ENCODE peak calls at places on chromosomes 3 and 15, in eight cellular contexts. One of them, this sample, is unnamed.

GRCh38 chr15:31537770-31538592 is 211.3 kb downstream of the KLF13 start:
- DNase-seq in iris pigment epithelial cell: no peak
- DNase-seq in GM13976: no peak
- DNase-seq in activated effector memory CD4-positive, alpha-beta T cell treated with anti-CD3 and anti-CD28 coated beads, Interleukin-2, amount 50 U/mL, for 16 hours: no peak
- DNase-seq in memory B cell: no peak
- DNase-seq in stimulated activated CD4-positive, alpha-beta T cell treated with anti-CD3 and anti-CD28 coated beads, Interleukin-12 subunit alpha, Interleukin-12 subunit beta, amount 100 ng/mL, for 48 hours: no peak
- DNase-seq in GDM1: no peak
- DNase-seq in activated gamma-delta T cell: no peak
- DNase-seq in this sample: no peak

GRCh38 chr15:82315519-82316246 is 33.6 kb downstream of the GOLGA6L10 start:
- DNase-seq in iris pigment epithelial cell: no peak
- DNase-seq in GM13976: no peak
- DNase-seq in activated effector memory CD4-positive, alpha-beta T cell treated with anti-CD3 and anti-CD28 coated beads, Interleukin-2, amount 50 U/mL, for 16 hours: peak; percentile 45
- DNase-seq in memory B cell: no peak
- DNase-seq in stimulated activated CD4-positive, alpha-beta T cell treated with anti-CD3 and anti-CD28 coated beads, Interleukin-12 subunit alpha, Interleukin-12 subunit beta, amount 100 ng/mL, for 48 hours: no peak
- DNase-seq in GDM1: no peak
- DNase-seq in activated gamma-delta T cell: no peak
- DNase-seq in this sample: no peak

GRCh38 chr15:72472907-72473669 is 1.0 kb upstream of the ARIH1 start:
- DNase-seq in iris pigment epithelial cell: peak; percentile 41
- DNase-seq in GM13976: no peak
- DNase-seq in activated effector memory CD4-positive, alpha-beta T cell treated with anti-CD3 and anti-CD28 coated beads, Interleukin-2, amount 50 U/mL, for 16 hours: no peak
- DNase-seq in memory B cell: no peak
- DNase-seq in stimulated activated CD4-positive, alpha-beta T cell treated with anti-CD3 and anti-CD28 coated beads, Interleukin-12 subunit alpha, Interleukin-12 subunit beta, amount 100 ng/mL, for 48 hours: no peak
- DNase-seq in GDM1: no peak
- DNase-seq in activated gamma-delta T cell: no peak
- DNase-seq in this sample: no peak

GRCh38 chr3:126358038-126358815 is 1.0 kb upstream of the KLF15 start:
- DNase-seq in iris pigment epithelial cell: no peak
- DNase-seq in GM13976: no peak
- DNase-seq in activated effector memory CD4-positive, alpha-beta T cell treated with anti-CD3 and anti-CD28 coated beads, Interleukin-2, amount 50 U/mL, for 16 hours: no peak
- DNase-seq in memory B cell: no peak
- DNase-seq in stimulated activated CD4-positive, alpha-beta T cell treated with anti-CD3 and anti-CD28 coated beads, Interleukin-12 subunit alpha, Interleukin-12 subunit beta, amount 100 ng/mL, for 48 hours: no peak
- DNase-seq in GDM1: no peak
- DNase-seq in activated gamma-delta T cell: no peak
- DNase-seq in this sample: peak; percentile 75

GRCh38 chr3:16908878-16909277 is 24.1 kb downstream of the PLCL2 start:
- DNase-seq in iris pigment epithelial cell: no peak
- DNase-seq in GM13976: no peak
- DNase-seq in activated effector memory CD4-positive, alpha-beta T cell treated with anti-CD3 and anti-CD28 coated beads, Interleukin-2, amount 50 U/mL, for 16 hours: no peak
- DNase-seq in memory B cell: no peak
- DNase-seq in stimulated activated CD4-positive, alpha-beta T cell treated with anti-CD3 and anti-CD28 coated beads, Interleukin-12 subunit alpha, Interleukin-12 subunit beta, amount 100 ng/mL, for 48 hours: no peak
- DNase-seq in GDM1: no peak
- DNase-seq in activated gamma-delta T cell: no peak
- DNase-seq in this sample: no peak

GRCh38 chr3:158748237-158748828 is 16.1 kb upstream of the RARRES1 start:
- DNase-seq in iris pigment epithelial cell: peak; percentile 57
- DNase-seq in GM13976: no peak
- DNase-seq in activated effector memory CD4-positive, alpha-beta T cell treated with anti-CD3 and anti-CD28 coated beads, Interleukin-2, amount 50 U/mL, for 16 hours: no peak
- DNase-seq in memory B cell: no peak
- DNase-seq in stimulated activated CD4-positive, alpha-beta T cell treated with anti-CD3 and anti-CD28 coated beads, Interleukin-12 subunit alpha, Interleukin-12 subunit beta, amount 100 ng/mL, for 48 hours: no peak
- DNase-seq in GDM1: peak; percentile 33
- DNase-seq in activated gamma-delta T cell: no peak
- DNase-seq in this sample: no peak

GRCh38 chr3:120561251-120562045 is 34.7 kb upstream of the NDUFB4 start:
- DNase-seq in iris pigment epithelial cell: peak; percentile 73
- DNase-seq in GM13976: peak; percentile 58
- DNase-seq in activated effector memory CD4-positive, alpha-beta T cell treated with anti-CD3 and anti-CD28 coated beads, Interleukin-2, amount 50 U/mL, for 16 hours: peak; percentile 86
- DNase-seq in memory B cell: peak; percentile 69
- DNase-seq in stimulated activated CD4-positive, alpha-beta T cell treated with anti-CD3 and anti-CD28 coated beads, Interleukin-12 subunit alpha, Interleukin-12 subunit beta, amount 100 ng/mL, for 48 hours: peak; percentile 50
- DNase-seq in GDM1: peak; percentile 35
- DNase-seq in activated gamma-delta T cell: no peak
- DNase-seq in this sample: peak; percentile 39

GRCh38 chr3:76724706-76725105 is 315.2 kb upstream of the ROBO2 start:
- DNase-seq in iris pigment epithelial cell: no peak
- DNase-seq in GM13976: no peak
- DNase-seq in activated effector memory CD4-positive, alpha-beta T cell treated with anti-CD3 and anti-CD28 coated beads, Interleukin-2, amount 50 U/mL, for 16 hours: no peak
- DNase-seq in memory B cell: no peak
- DNase-seq in stimulated activated CD4-positive, alpha-beta T cell treated with anti-CD3 and anti-CD28 coated beads, Interleukin-12 subunit alpha, Interleukin-12 subunit beta, amount 100 ng/mL, for 48 hours: no peak
- DNase-seq in GDM1: no peak
- DNase-seq in activated gamma-delta T cell: no peak
- DNase-seq in this sample: no peak

GRCh38 chr3:178318957-178319528 is 217.2 kb upstream of the KCNMB2 start:
- DNase-seq in iris pigment epithelial cell: peak; percentile 42
- DNase-seq in GM13976: no peak
- DNase-seq in activated effector memory CD4-positive, alpha-beta T cell treated with anti-CD3 and anti-CD28 coated beads, Interleukin-2, amount 50 U/mL, for 16 hours: no peak
- DNase-seq in memory B cell: no peak
- DNase-seq in stimulated activated CD4-positive, alpha-beta T cell treated with anti-CD3 and anti-CD28 coated beads, Interleukin-12 subunit alpha, Interleukin-12 subunit beta, amount 100 ng/mL, for 48 hours: no peak
- DNase-seq in GDM1: no peak
- DNase-seq in activated gamma-delta T cell: no peak
- DNase-seq in this sample: no peak

GRCh38 chr3:168096210-168096795 is 579 bp upstream of the GOLIM4 start:
- DNase-seq in iris pigment epithelial cell: peak; percentile 95
- DNase-seq in GM13976: peak; percentile 47
- DNase-seq in activated effector memory CD4-positive, alpha-beta T cell treated with anti-CD3 and anti-CD28 coated beads, Interleukin-2, amount 50 U/mL, for 16 hours: no peak
- DNase-seq in memory B cell: no peak
- DNase-seq in stimulated activated CD4-positive, alpha-beta T cell treated with anti-CD3 and anti-CD28 coated beads, Interleukin-12 subunit alpha, Interleukin-12 subunit beta, amount 100 ng/mL, for 48 hours: peak; percentile 3
- DNase-seq in GDM1: peak; percentile 87
- DNase-seq in activated gamma-delta T cell: no peak
- DNase-seq in this sample: peak; percentile 91

GRCh38 chr3:66489577-66489976 is 11.2 kb downstream of the LRIG1 start:
- DNase-seq in iris pigment epithelial cell: no peak
- DNase-seq in GM13976: no peak
- DNase-seq in activated effector memory CD4-positive, alpha-beta T cell treated with anti-CD3 and anti-CD28 coated beads, Interleukin-2, amount 50 U/mL, for 16 hours: no peak
- DNase-seq in memory B cell: no peak
- DNase-seq in stimulated activated CD4-positive, alpha-beta T cell treated with anti-CD3 and anti-CD28 coated beads, Interleukin-12 subunit alpha, Interleukin-12 subunit beta, amount 100 ng/mL, for 48 hours: no peak
- DNase-seq in GDM1: no peak
- DNase-seq in activated gamma-delta T cell: no peak
- DNase-seq in this sample: no peak

GRCh38 chr15:65337436-65338070 is 33.1 kb downstream of the RNU5B-1 start:
- DNase-seq in iris pigment epithelial cell: no peak
- DNase-seq in GM13976: no peak
- DNase-seq in activated effector memory CD4-positive, alpha-beta T cell treated with anti-CD3 and anti-CD28 coated beads, Interleukin-2, amount 50 U/mL, for 16 hours: no peak
- DNase-seq in memory B cell: no peak
- DNase-seq in stimulated activated CD4-positive, alpha-beta T cell treated with anti-CD3 and anti-CD28 coated beads, Interleukin-12 subunit alpha, Interleukin-12 subunit beta, amount 100 ng/mL, for 48 hours: no peak
- DNase-seq in GDM1: no peak
- DNase-seq in activated gamma-delta T cell: no peak
- DNase-seq in this sample: peak; percentile 85

GRCh38 chr3:124513610-124513997 is 216.6 kb upstream of the UMPS start:
- DNase-seq in iris pigment epithelial cell: no peak
- DNase-seq in GM13976: no peak
- DNase-seq in activated effector memory CD4-positive, alpha-beta T cell treated with anti-CD3 and anti-CD28 coated beads, Interleukin-2, amount 50 U/mL, for 16 hours: no peak
- DNase-seq in memory B cell: no peak
- DNase-seq in stimulated activated CD4-positive, alpha-beta T cell treated with anti-CD3 and anti-CD28 coated beads, Interleukin-12 subunit alpha, Interleukin-12 subunit beta, amount 100 ng/mL, for 48 hours: no peak
- DNase-seq in GDM1: no peak
- DNase-seq in activated gamma-delta T cell: no peak
- DNase-seq in this sample: no peak

GRCh38 chr15:43270676-43271306 is 4.1 kb upstream of the TGM5 start:
- DNase-seq in iris pigment epithelial cell: no peak
- DNase-seq in GM13976: no peak
- DNase-seq in activated effector memory CD4-positive, alpha-beta T cell treated with anti-CD3 and anti-CD28 coated beads, Interleukin-2, amount 50 U/mL, for 16 hours: no peak
- DNase-seq in memory B cell: peak; percentile 48
- DNase-seq in stimulated activated CD4-positive, alpha-beta T cell treated with anti-CD3 and anti-CD28 coated beads, Interleukin-12 subunit alpha, Interleukin-12 subunit beta, amount 100 ng/mL, for 48 hours: no peak
- DNase-seq in GDM1: peak; percentile 87
- DNase-seq in activated gamma-delta T cell: no peak
- DNase-seq in this sample: no peak

GRCh38 chr15:80436511-80437307 is 32.5 kb downstream of the ARNT2 start:
- DNase-seq in iris pigment epithelial cell: peak; percentile 54
- DNase-seq in GM13976: no peak
- DNase-seq in activated effector memory CD4-positive, alpha-beta T cell treated with anti-CD3 and anti-CD28 coated beads, Interleukin-2, amount 50 U/mL, for 16 hours: no peak
- DNase-seq in memory B cell: no peak
- DNase-seq in stimulated activated CD4-positive, alpha-beta T cell treated with anti-CD3 and anti-CD28 coated beads, Interleukin-12 subunit alpha, Interleukin-12 subunit beta, amount 100 ng/mL, for 48 hours: no peak
- DNase-seq in GDM1: no peak
- DNase-seq in activated gamma-delta T cell: no peak
- DNase-seq in this sample: peak; percentile 49

GRCh38 chr3:118480101-118480860 is 554.4 kb downstream of the IGSF11 start:
- DNase-seq in iris pigment epithelial cell: no peak
- DNase-seq in GM13976: no peak
- DNase-seq in activated effector memory CD4-positive, alpha-beta T cell treated with anti-CD3 and anti-CD28 coated beads, Interleukin-2, amount 50 U/mL, for 16 hours: no peak
- DNase-seq in memory B cell: no peak
- DNase-seq in stimulated activated CD4-positive, alpha-beta T cell treated with anti-CD3 and anti-CD28 coated beads, Interleukin-12 subunit alpha, Interleukin-12 subunit beta, amount 100 ng/mL, for 48 hours: no peak
- DNase-seq in GDM1: no peak
- DNase-seq in activated gamma-delta T cell: no peak
- DNase-seq in this sample: no peak

GRCh38 chr15:45205192-45205591 is 17.4 kb upstream of the SHF start:
- DNase-seq in iris pigment epithelial cell: peak; percentile 70
- DNase-seq in GM13976: peak; percentile 72
- DNase-seq in activated effector memory CD4-positive, alpha-beta T cell treated with anti-CD3 and anti-CD28 coated beads, Interleukin-2, amount 50 U/mL, for 16 hours: peak; percentile 84
- DNase-seq in memory B cell: peak; percentile 23
- DNase-seq in stimulated activated CD4-positive, alpha-beta T cell treated with anti-CD3 and anti-CD28 coated beads, Interleukin-12 subunit alpha, Interleukin-12 subunit beta, amount 100 ng/mL, for 48 hours: peak; percentile 60
- DNase-seq in GDM1: peak; percentile 45
- DNase-seq in activated gamma-delta T cell: no peak
- DNase-seq in this sample: peak; percentile 42